ENCODE peak calls at places on chromosomes 16 and 17, in four cellular contexts. S, F, D and R are unnamed samples.

GRCh38 chr16:12173121-12173520 is 196.6 kb downstream of the SNX29 start:
- DNase-seq in S (no peak), F (no peak), D (no peak), R (no peak)

GRCh38 chr16:17273142-17273561 is 197.6 kb downstream of the XYLT1 start:
- DNase-seq in S (no peak), F (peak), D (peak), R (no peak)

GRCh38 chr17:43753488-43754129 is 5.0 kb downstream of the SOST start:
- DNase-seq in S (no peak), F (no peak), D (peak), R (no peak)

GRCh38 chr16:86324320-86324719 is 186.0 kb upstream of the FOXF1 start:
- DNase-seq in S (no peak), F (no peak), D (no peak), R (no peak)

GRCh38 chr16:87345721-87346424 is 28.7 kb upstream of the C16orf95 start:
- DNase-seq in S (no peak), F (no peak), D (no peak), R (no peak)

GRCh38 chr16:72195609-72196008 is 23.7 kb upstream of the PMFBP1 start:
- DNase-seq in S (no peak), F (no peak), D (no peak), R (no peak)

GRCh38 chr16:89410794-89411309 is 79.5 kb downstream of the ANKRD11 start:
- DNase-seq in S (no peak), F (peak), D (no peak), R (peak)

GRCh38 chr16:53041196-53041977 is 11.3 kb downstream of the CHD9NB start:
- DNase-seq in S (no peak), F (peak), D (peak), R (no peak)

GRCh38 chr17:48754500-48755261 is 26.1 kb upstream of the HOXB13 start:
- DNase-seq in S (no peak), F (no peak), D (no peak), R (no peak)

GRCh38 chr17:51356084-51356410 is 95.7 kb downstream of the UTP18 start:
- DNase-seq in S (no peak), F (no peak), D (no peak), R (no peak)

GRCh38 chr16:65069090-65069489 is 52.8 kb downstream of the CDH11 start:
- DNase-seq in S (no peak), F (peak), D (no peak), R (no peak)

GRCh38 chr16:67372664-67373063 is 20.6 kb downstream of the TPPP3 start:
- DNase-seq in S (no peak), F (no peak), D (peak), R (no peak)

GRCh38 chr17:18184143-18185007 is 747 bp downstream of the ALKBH5 start:
- DNase-seq in S (peak), F (peak), D (peak), R (peak)

GRCh38 chr16:2987854-2988253 is 7.6 kb upstream of the PKMYT1 start:
- DNase-seq in S (no peak), F (no peak), D (no peak), R (no peak)

GRCh38 chr16:89319883-89320716 is 102.6 kb downstream of the ZNF778 start:
- DNase-seq in S (no peak), F (peak), D (peak), R (no peak)

GRCh38 chr16:48053346-48053745 is 102.4 kb downstream of the ABCC12 start:
- DNase-seq in S (no peak), F (peak), D (no peak), R (no peak)

GRCh38 chr17:19897901-19898300 is 30.2 kb upstream of the ULK2 start:
- DNase-seq in S (no peak), F (peak), D (no peak), R (no peak)

GRCh38 chr17:7894226-7894625 is 5.6 kb downstream of the CHD3 start:
- DNase-seq in S (no peak), F (no peak), D (no peak), R (no peak)

GRCh38 chr16:87625241-87625797 is 23.0 kb downstream of the JPH3 start:
- DNase-seq in S (no peak), F (no peak), D (no peak), R (no peak)

GRCh38 chr17:62968445-62968923 is 2.4 kb downstream of the TANC2 start:
- DNase-seq in S (peak), F (peak), D (peak), R (peak)

GRCh38 chr17:409848-410673 is 57.5 kb upstream of the RPH3AL start:
- DNase-seq in S (peak), F (peak), D (peak), R (peak)

GRCh38 chr17:27324940-27325339 is 31.0 kb downstream of the WSB1 start:
- DNase-seq in S (no peak), F (no peak), D (no peak), R (no peak)

GRCh38 chr16:88988980-88989791 is 12.2 kb upstream of the CBFA2T3 start:
- DNase-seq in S (no peak), F (no peak), D (no peak), R (no peak)

GRCh38 chr17:17402558-17402957 is 74.2 kb upstream of the MED9 start:
- DNase-seq in S (no peak), F (peak), D (no peak), R (no peak)

GRCh38 chr17:48542956-48543853 is 1.7 kb downstream of the HOXB2 start:
- DNase-seq in S (peak), F (peak), D (no peak), R (peak)

GRCh38 chr16:20937736-20938135 is 37.2 kb downstream of the LYRM1 start:
- DNase-seq in S (no peak), F (no peak), D (no peak), R (no peak)

GRCh38 chr16:85629326-85629725 is 16.2 kb downstream of the GSE1 start:
- DNase-seq in S (no peak), F (no peak), D (no peak), R (no peak)